ENCODE peak calls at places on chromosomes 3 and 15, in six cellular contexts. V is RCC 7860; D is AG08395; Y is hepatic stellate cell; B is lower leg skin; T is stimulated activated CD4-positive, alpha-beta T cell treated with anti-CD3 and anti-CD28 coated beads, Interleukin-15, amount 100 ng/mL, for 24 hours. A is an unnamed sample.

GRCh38 chr3:102532901-102533300 is 98.1 kb downstream of the ZPLD1 start:
- DNase-seq in B (no peak), D (peak; percentile 4), T (peak; percentile 3), Y (peak; percentile 4), V (peak; percentile 29), A (peak; percentile 17)

GRCh38 chr3:66297260-66297863 is 76.6 kb downstream of the SLC25A26 start:
- DNase-seq in V (no peak), B (no peak), D (peak; percentile 12), T (no peak), Y (peak; percentile 11), A (no peak)

GRCh38 chr3:27423463-27423862 is 54.3 kb upstream of the NEK10 start:
- DNase-seq in T (no peak), D (peak; percentile 65), Y (no peak), B (no peak), V (no peak), A (peak; percentile 67)

GRCh38 chr3:52248165-52248541 is 2.6 kb downstream of the PPM1M start:
- DNase-seq in B (no peak), T (no peak), Y (no peak), D (no peak), V (no peak), A (no peak)

GRCh38 chr3:55203006-55203405 is 275.1 kb upstream of the LRTM1 start:
- DNase-seq in D (peak; percentile 57), V (peak; percentile 57), Y (no peak), B (no peak), T (no peak), A (peak; percentile 39)

GRCh38 chr3:30135190-30135589 is 471.2 kb upstream of the TGFBR2 start:
- DNase-seq in Y (no peak), V (no peak), D (peak; percentile 15), T (no peak), B (no peak), A (no peak)

GRCh38 chr3:170622369-170623159 is 36.7 kb upstream of the SLC7A14 start:
- DNase-seq in B (peak; percentile 34), D (peak; percentile 92), Y (peak; percentile 90), V (no peak), T (no peak), A (peak; percentile 80)

GRCh38 chr15:85707519-85708338 is 87.0 kb downstream of the KLHL25 start:
- DNase-seq in T (no peak), D (peak; percentile 31), V (no peak), Y (peak; percentile 28), B (no peak), A (peak; percentile 10)

GRCh38 chr3:193014961-193015360 is 97.3 kb upstream of the MB21D2 start:
- DNase-seq in V (no peak), T (no peak), Y (no peak), D (no peak), B (no peak), A (no peak)

GRCh38 chr3:197547618-197548017 is 8.2 kb downstream of the BDH1 start:
- DNase-seq in Y (no peak), D (no peak), B (no peak), T (no peak), V (no peak), A (no peak)

GRCh38 chr3:140593766-140594165 is 84.1 kb upstream of the TRIM42 start:
- DNase-seq in T (no peak), B (no peak), Y (no peak), D (no peak), V (no peak), A (no peak)

GRCh38 chr15:88739541-88739940 is 63.7 kb upstream of the ACAN start:
- DNase-seq in Y (no peak), B (no peak), T (no peak), D (no peak), V (no peak), A (no peak)

GRCh38 chr3:39413691-39414420 is 7.3 kb downstream of the RPSA start:
- DNase-seq in B (no peak), D (no peak), Y (no peak), T (no peak), V (no peak), A (no peak)

GRCh38 chr15:66842710-66843441 is 140.8 kb downstream of the SMAD6 start:
- DNase-seq in V (peak; percentile 59), T (peak; percentile 16), B (peak; percentile 76), Y (peak; percentile 86), D (peak; percentile 74), A (peak; percentile 80)

GRCh38 chr3:135633078-135633477 is 332.4 kb upstream of the PPP2R3A start:
- DNase-seq in Y (no peak), V (no peak), B (no peak), T (no peak), D (no peak), A (no peak)

GRCh38 chr3:111998661-111999641 is at the start of gene TAGLN3:
- DNase-seq in Y (no peak), T (peak; percentile 20), V (no peak), D (peak; percentile 22), B (no peak), A (no peak)

GRCh38 chr3:18194431-18194830 is 230.7 kb downstream of the SATB1 start:
- DNase-seq in D (no peak), V (no peak), T (no peak), B (no peak), Y (no peak), A (no peak)

GRCh38 chr3:120567370-120568197 is 28.6 kb upstream of the NDUFB4 start:
- DNase-seq in D (peak; percentile 41), T (no peak), B (no peak), Y (no peak), V (peak; percentile 24), A (peak; percentile 69)

GRCh38 chr3:9080165-9080564 is 116.9 kb upstream of the RAD18 start:
- DNase-seq in Y (no peak), V (no peak), B (no peak), T (no peak), D (no peak), A (no peak)

GRCh38 chr3:194140520-194141414 is 4.8 kb downstream of the HES1 start:
- DNase-seq in D (no peak), V (peak; percentile 23), B (no peak), Y (peak; percentile 45), T (peak; percentile 58), A (peak; percentile 11)

GRCh38 chr3:159765025-159765859 is 223.4 kb upstream of the IL12A start:
- DNase-seq in V (peak; percentile 99), D (peak; percentile 95), B (peak; percentile 76), T (peak; percentile 14), Y (peak; percentile 92), A (peak; percentile 100)

GRCh38 chr3:44861412-44862220 is at the start of gene TMEM42:
- DNase-seq in Y (peak; percentile 96), V (peak; percentile 60), T (peak; percentile 91), B (peak; percentile 80), D (peak; percentile 99), A (peak; percentile 80)

GRCh38 chr15:83288381-83288801 is 3.9 kb upstream of the BNC1 start:
- DNase-seq in V (peak; percentile 74), B (no peak), D (no peak), Y (no peak), T (no peak), A (no peak)

GRCh38 chr3:6571448-6571847 is 289.5 kb upstream of the GRM7 start:
- DNase-seq in D (no peak), B (no peak), T (no peak), V (no peak), Y (no peak), A (no peak)

GRCh38 chr3:129625071-129625874 is 18.8 kb upstream of the PLXND1 start:
- DNase-seq in B (no peak), D (no peak), T (no peak), V (no peak), Y (no peak), A (no peak)

GRCh38 chr15:78272326-78272725 is 8.0 kb downstream of the DNAJA4 start:
- DNase-seq in V (no peak), B (no peak), Y (no peak), T (no peak), D (no peak), A (no peak)